ENCODE peak calls at places on chromosome 1, in six cellular contexts. E is upper lobe of left lung, T is K562, W is GM12878, Q is HepG2, P is A549. M is an unnamed sample.

GRCh38 chr1:222824641-222825040 is 9.8 kb downstream of the DISP1 start:
- ATAC-seq in W (no peak), T (no peak), Q (no peak), P (no peak), E (no peak), M (no peak)

GRCh38 chr1:26907071-26907922 is 6.5 kb downstream of the NR0B2 start:
- ATAC-seq in W (no peak), Q (peak), T (peak), P (peak), E (peak), M (no peak)

GRCh38 chr1:200336901-200337391 is 72.9 kb downstream of the ZNF281 start:
- ATAC-seq in E (no peak), W (no peak), T (no peak), P (peak), Q (no peak), M (no peak)

GRCh38 chr1:161505892-161506173 is 576 bp downstream of the FCGR2A start:
- ATAC-seq in P (no peak), W (no peak), E (no peak), Q (peak), T (peak), M (no peak)

GRCh38 chr1:172483448-172483847 is 39.6 kb upstream of the PIGC start:
- ATAC-seq in P (no peak), T (no peak), Q (no peak), W (no peak), E (no peak), M (no peak)

GRCh38 chr1:182035097-182035770 is 26.3 kb downstream of the ZNF648 start:
- ATAC-seq in Q (peak), E (no peak), T (no peak), P (no peak), W (peak), M (no peak)

GRCh38 chr1:28779751-28780150 is 32.2 kb upstream of the OPRD1 start:
- ATAC-seq in Q (no peak), W (no peak), T (no peak), P (no peak), E (no peak), M (no peak)

GRCh38 chr1:165841582-165842362 is 14.4 kb downstream of the UCK2 start:
- ATAC-seq in W (peak), E (no peak), T (peak), Q (peak), P (peak), M (no peak)

GRCh38 chr1:172135923-172136610 is 284.4 kb upstream of the C1orf105 start:
- ATAC-seq in E (no peak), P (no peak), W (no peak), Q (no peak), T (no peak), M (no peak)

GRCh38 chr1:162466797-162467196 is 30.8 kb upstream of the UHMK1 start:
- ATAC-seq in W (no peak), Q (no peak), E (no peak), T (peak), P (no peak), M (no peak)

GRCh38 chr1:170410391-170411146 is 121.4 kb upstream of the GORAB start:
- ATAC-seq in Q (no peak), W (no peak), P (no peak), T (no peak), E (no peak), M (peak)

GRCh38 chr1:160868141-160868540 is 5.5 kb upstream of the CD244 start:
- ATAC-seq in Q (no peak), E (no peak), W (peak), P (no peak), T (no peak), M (no peak)

GRCh38 chr1:3787745-3788605 is 8.3 kb downstream of the LRRC47 start:
- ATAC-seq in T (no peak), Q (no peak), W (no peak), E (no peak), P (no peak), M (no peak)

GRCh38 chr1:203536575-203536974 is 42.6 kb downstream of the OPTC start:
- ATAC-seq in Q (no peak), W (no peak), T (no peak), E (no peak), P (peak), M (no peak)

GRCh38 chr1:52752427-52752826 is 26.2 kb downstream of the ZYG11B start:
- ATAC-seq in T (no peak), P (no peak), W (no peak), Q (no peak), E (no peak), M (no peak)

GRCh38 chr1:172112573-172112972 is 271.3 kb downstream of the DNM3 start:
- ATAC-seq in Q (no peak), W (no peak), P (no peak), T (no peak), E (no peak), M (no peak)

GRCh38 chr1:24186711-24186992 is 437 bp downstream of the IFNLR1 start:
- ATAC-seq in W (no peak), E (no peak), T (no peak), P (no peak), Q (no peak), M (peak)

GRCh38 chr1:25123551-25123950 is 108.8 kb downstream of the SYF2 start:
- ATAC-seq in Q (no peak), E (no peak), W (peak), T (no peak), P (no peak), M (no peak)

GRCh38 chr1:65231718-65232330 is 77.5 kb upstream of the DNAJC6 start:
- ATAC-seq in E (no peak), P (no peak), T (peak), W (no peak), Q (no peak), M (no peak)

GRCh38 chr1:48228156-48228555 is 5.6 kb downstream of the SLC5A9 start:
- ATAC-seq in W (peak), E (no peak), P (no peak), Q (peak), T (peak), M (no peak)

GRCh38 chr1:96059736-96060135 is 661.8 kb upstream of the PTBP2 start:
- ATAC-seq in T (no peak), E (no peak), P (no peak), Q (no peak), W (no peak), M (no peak)

GRCh38 chr1:10962483-10962882 is 50.0 kb upstream of the TARDBP start:
- ATAC-seq in E (no peak), Q (no peak), T (no peak), P (no peak), W (no peak), M (no peak)

GRCh38 chr1:103106426-103107321 is 1.6 kb downstream of the COL11A1 start:
- ATAC-seq in E (peak), T (no peak), W (peak), P (peak), Q (peak), M (peak)

GRCh38 chr1:189859385-189859977 is 618.2 kb downstream of the BRINP3 start:
- ATAC-seq in Q (peak), W (peak), P (no peak), T (peak), E (no peak), M (no peak)

GRCh38 chr1:12496154-12496961 is 121.7 kb downstream of the DHRS3 start:
- ATAC-seq in P (no peak), W (no peak), Q (peak), T (peak), E (peak), M (peak)

GRCh38 chr1:94980909-94981252 is 54.0 kb upstream of the CNN3 start:
- ATAC-seq in E (no peak), Q (peak), P (no peak), T (no peak), W (no peak), M (no peak)

GRCh38 chr1:56446531-56447098 is 132.7 kb downstream of the PLPP3 start:
- ATAC-seq in W (no peak), E (peak), P (no peak), Q (no peak), T (no peak), M (peak)

GRCh38 chr1:160641323-160642280 is 5.2 kb downstream of the SLAMF1 start:
- ATAC-seq in Q (no peak), E (no peak), T (no peak), P (no peak), W (peak), M (no peak)

GRCh38 chr1:78672428-78672827 is 22.8 kb downstream of the IFI44 start:
- ATAC-seq in P (no peak), T (no peak), W (no peak), E (peak), Q (no peak), M (peak)

GRCh38 chr1:167893798-167894197 is 20.1 kb downstream of the ADCY10 start:
- ATAC-seq in T (peak), Q (no peak), W (no peak), E (no peak), P (no peak), M (no peak)

GRCh38 chr1:217562229-217562878 is 68.5 kb downstream of the GPATCH2 start:
- ATAC-seq in W (no peak), P (peak), T (no peak), E (no peak), Q (no peak), M (no peak)

GRCh38 chr1:217564833-217565232 is 66.1 kb downstream of the GPATCH2 start:
- ATAC-seq in P (no peak), Q (no peak), E (no peak), T (no peak), W (no peak), M (no peak)

GRCh38 chr1:217561446-217561845 is 69.4 kb downstream of the GPATCH2 start:
- ATAC-seq in E (no peak), P (no peak), W (no peak), Q (no peak), T (no peak), M (no peak)

GRCh38 chr1:217568200-217568599 is 62.7 kb downstream of the GPATCH2 start:
- ATAC-seq in T (no peak), E (no peak), P (no peak), W (no peak), Q (no peak), M (no peak)

GRCh38 chr1:217563179-217563578 is 67.7 kb downstream of the GPATCH2 start:
- ATAC-seq in W (no peak), T (no peak), Q (no peak), E (no peak), P (no peak), M (no peak)
- TF ChIP-seq EP300 in W (no peak), T (no peak), Q (no peak), E (no peak), P (no peak), M (no peak)

GRCh38 chr1:179144621-179145020 is 62.8 kb downstream of the TOR3A start:
- ATAC-seq in P (no peak), W (no peak), Q (no peak), E (no peak), T (no peak), M (no peak)

GRCh38 chr1:179143332-179143731 is 61.5 kb downstream of the TOR3A start:
- ATAC-seq in E (no peak), Q (no peak), W (no peak), P (peak), T (no peak), M (peak)

GRCh38 chr1:179145521-179145920 is 63.7 kb downstream of the TOR3A start:
- ATAC-seq in P (no peak), E (no peak), W (no peak), T (no peak), Q (no peak), M (no peak)

GRCh38 chr1:179142889-179143299 is 61.0 kb downstream of the TOR3A start:
- ATAC-seq in W (peak), Q (no peak), E (peak), P (peak), T (peak), M (peak)

DNA sequence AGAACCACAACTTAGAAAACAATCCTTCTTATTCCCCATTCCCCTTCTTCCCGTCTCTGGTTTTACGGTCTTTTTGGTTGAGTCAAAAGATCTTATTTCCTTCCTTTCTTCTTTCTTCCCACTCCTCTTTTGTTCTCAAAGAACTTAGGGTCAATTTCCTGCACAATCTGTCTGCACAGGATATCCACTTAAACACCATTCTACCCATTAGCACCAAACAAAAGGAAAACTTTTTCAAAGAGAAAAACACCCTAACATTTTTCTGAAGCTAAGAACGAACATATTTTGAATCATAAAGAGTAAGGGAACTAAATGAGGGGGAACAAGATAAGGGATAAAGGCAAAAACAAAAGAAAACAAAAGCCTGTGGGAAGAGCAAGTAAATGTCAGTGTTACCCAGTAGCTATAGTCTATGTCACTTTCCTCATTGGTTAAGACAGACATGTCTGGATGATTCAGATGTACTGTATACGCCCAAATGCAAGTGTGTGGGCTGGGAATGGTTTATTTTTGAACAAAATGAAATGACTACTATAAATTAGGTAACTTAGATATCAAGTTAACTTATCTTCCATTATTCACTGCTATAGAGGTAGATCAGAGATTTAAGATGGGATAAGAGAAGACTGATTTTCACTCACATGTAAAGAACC is 59.8 kb downstream of the TOR3A start:
- ATAC-seq in Q (no peak), W (peak), T (peak), P (no peak), E (no peak), M (no peak)
- TF ChIP-seq POLR2A in Q (no peak), W (no peak), T (no peak), P (no peak), E (no peak), M (no peak)

DNA sequence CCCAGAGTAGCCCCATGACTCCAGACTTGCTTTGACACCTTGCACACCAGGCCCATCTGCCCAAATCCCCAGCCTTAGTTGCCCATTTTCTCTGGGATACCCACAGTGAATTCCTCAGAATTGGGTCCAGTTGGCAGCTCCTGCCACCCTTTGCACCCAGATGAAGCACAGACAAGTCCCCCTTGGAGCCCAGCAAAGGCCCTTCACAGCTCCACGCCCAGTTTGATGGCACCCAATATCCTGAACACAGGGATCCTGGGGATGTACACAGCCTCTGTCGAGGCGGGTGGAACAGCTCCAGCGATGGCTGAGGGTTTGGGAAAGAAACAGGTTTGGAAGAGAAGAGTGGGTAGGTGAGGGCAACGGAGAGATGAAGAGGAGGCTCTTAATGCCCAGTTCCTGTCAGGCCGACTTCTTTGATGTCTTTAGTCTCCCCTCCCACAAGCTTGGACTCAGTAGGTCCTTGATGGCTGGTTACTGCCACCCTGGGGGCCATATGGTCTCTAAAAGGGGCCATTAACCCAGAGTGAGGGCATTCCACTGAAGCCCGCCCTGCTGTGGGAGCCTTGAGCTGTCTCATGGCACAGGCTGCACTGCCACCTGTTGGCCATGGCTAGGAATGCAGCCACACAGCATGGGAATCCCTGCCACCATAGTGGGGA is 21.7 kb downstream of the TMEM53 start:
- ATAC-seq in T (peak), E (peak), W (peak), P (peak), Q (peak), M (peak)
- H3K27ac ChIP-seq in T (no peak), E (no peak), W (no peak), P (no peak), Q (no peak), M (no peak)

GRCh38 chr1:20192364-20192763 is 6.0 kb upstream of the PLA2G2C start:
- ATAC-seq in W (no peak), Q (no peak), P (no peak), T (no peak), E (no peak), M (peak)
- TF ChIP-seq EP300 in W (no peak), Q (no peak), P (no peak), T (no peak), E (no peak), M (no peak)

GRCh38 chr1:30716646-30717045 is 6.7 kb downstream of the MATN1 start:
- ATAC-seq in T (no peak), Q (no peak), E (no peak), W (no peak), P (no peak), M (no peak)

GRCh38 chr1:30718091-30718635 is 5.2 kb downstream of the MATN1 start:
- ATAC-seq in E (peak), T (peak), P (peak), Q (peak), W (peak), M (peak)

GRCh38 chr1:30719406-30720270 is 3.7 kb downstream of the MATN1 start:
- ATAC-seq in W (peak), Q (peak), P (peak), T (peak), E (no peak), M (no peak)

GRCh38 chr1:30720271-30721223 is 2.8 kb downstream of the MATN1 start:
- ATAC-seq in Q (no peak), P (no peak), T (no peak), W (no peak), E (no peak), M (no peak)

DNA sequence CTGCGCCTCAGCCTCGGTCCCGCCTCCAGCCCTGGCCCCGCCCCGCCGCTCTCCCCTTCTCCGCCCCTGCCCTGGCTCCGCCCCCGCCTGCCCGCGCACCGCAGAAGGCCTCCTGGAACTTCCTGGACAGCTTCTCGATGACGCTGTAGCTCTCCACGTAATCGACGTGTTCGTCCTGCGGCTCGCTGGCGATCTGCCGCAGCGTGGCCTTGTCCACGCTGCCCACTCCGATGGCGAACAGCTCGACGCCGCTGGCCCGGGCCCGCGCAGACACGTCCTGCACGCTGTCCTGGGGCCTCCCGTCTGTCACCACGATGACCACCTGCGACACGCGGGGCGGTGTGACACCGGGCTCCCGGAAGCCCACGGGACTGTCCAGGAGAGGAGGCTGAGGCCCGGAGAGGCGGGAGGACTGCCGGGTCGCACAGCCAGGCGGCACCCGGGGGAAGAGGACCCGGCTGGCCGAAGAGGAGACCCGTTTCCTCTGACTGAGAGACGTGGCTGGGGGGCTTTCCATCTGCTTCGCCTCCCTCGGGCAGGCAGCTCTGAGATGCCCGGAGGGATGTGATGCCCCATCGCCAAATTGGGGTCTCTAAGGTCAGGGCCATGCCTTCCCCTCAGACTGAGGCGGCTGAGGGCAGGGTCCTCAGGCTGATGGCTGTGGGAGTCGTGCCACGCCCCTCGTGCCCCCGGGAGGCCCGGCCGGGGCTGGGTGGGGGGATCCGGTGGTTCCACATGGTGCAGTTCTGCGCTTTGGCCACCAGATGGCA is 4.6 kb downstream of the MATN1 start:
- ATAC-seq in W (peak), E (peak), Q (peak), T (peak), P (peak), M (peak)
- TF ChIP-seq POLR2A in W (peak), E (peak), Q (peak), T (peak), P (peak), M (peak)

DNA sequence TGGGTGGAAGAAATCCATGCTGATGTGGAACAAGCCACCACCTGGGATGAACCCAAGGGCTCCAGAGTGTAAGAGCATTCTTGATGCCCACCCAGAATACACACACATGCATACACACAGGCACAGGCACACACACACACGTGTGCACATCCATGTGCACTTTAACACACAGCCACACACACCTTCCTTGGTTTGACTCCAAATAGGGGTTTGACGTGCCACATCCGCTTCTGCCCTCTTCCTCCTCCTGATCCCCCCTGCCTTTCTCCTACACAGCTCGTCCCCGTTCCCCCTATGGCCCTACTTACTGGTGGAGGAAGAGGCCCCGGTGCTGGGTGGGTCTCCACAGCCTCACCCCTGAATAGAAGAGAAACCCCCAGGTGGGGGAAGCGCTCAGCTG is 16.0 kb downstream of the SPATA21 start:
- ATAC-seq in P (no peak), Q (no peak), T (no peak), W (peak), E (peak), M (no peak)
- H3K27ac ChIP-seq in P (no peak), Q (no peak), T (no peak), W (no peak), E (no peak), M (no peak)

GRCh38 chr1:41434306-41434705 is 50.2 kb downstream of the EDN2 start:
- ATAC-seq in Q (no peak), P (no peak), W (no peak), E (no peak), T (no peak), M (no peak)

GRCh38 chr1:41434748-41435449 is 49.6 kb downstream of the EDN2 start:
- ATAC-seq in T (no peak), P (no peak), E (no peak), Q (no peak), W (no peak), M (no peak)

GRCh38 chr1:41431490-41432350 is 52.8 kb downstream of the EDN2 start:
- ATAC-seq in Q (peak), T (no peak), P (no peak), W (no peak), E (no peak), M (no peak)

GRCh38 chr1:41432481-41433280 is 51.8 kb downstream of the EDN2 start:
- ATAC-seq in P (peak), T (peak), Q (peak), E (peak), W (peak), M (peak)

GRCh38 chr1:41433501-41433900 is 51.0 kb downstream of the EDN2 start:
- ATAC-seq in W (no peak), Q (no peak), E (no peak), T (no peak), P (no peak), M (no peak)
- TF ChIP-seq EP300 in W (no peak), Q (no peak), E (no peak), T (no peak), P (no peak), M (no peak)

GRCh38 chr1:51296379-51297357 is 33.7 kb downstream of the TTC39A start:
- ATAC-seq in E (peak), Q (peak), P (peak), W (peak), T (peak), M (peak)
- TF ChIP-seq POLR2A in E (no peak), Q (no peak), P (no peak), W (no peak), T (no peak), M (no peak)

GRCh38 chr1:18794066-18794465 is 65.4 kb downstream of the TAS1R2 start:
- ATAC-seq in T (no peak), W (no peak), P (no peak), E (no peak), Q (peak), M (no peak)
- H3K27ac ChIP-seq in T (no peak), W (no peak), P (no peak), E (no peak), Q (no peak), M (no peak)

M was measured in gastroesophageal sphincter.